ENCODE peak calls at places on chromosomes 6 and 20, in ten cellular contexts. Q is GM10248, I is mammary epithelial cell, J is cardiac muscle cell, M is uterus, P is HL-60, R is foreskin fibroblast, X is GM12864, S is neural crest cell, B is colonic mucosa. G is an unnamed sample.

GRCh38 chr6:151276112-151276745 is 36.5 kb downstream of the AKAP12 start:
- DNase-seq in Q (no peak), I (peak; percentile 57), J (no peak), M (no peak), P (no peak), R (peak; percentile 90), X (no peak), S (no peak), B (no peak), G (no peak)

GRCh38 chr20:47981242-47981641 is 196.0 kb upstream of the SULF2 start:
- DNase-seq in Q (no peak), I (no peak), J (no peak), M (no peak), P (no peak), R (no peak), X (no peak), S (no peak), B (no peak), G (no peak)

GRCh38 chr6:75524322-75524972 is 30.8 kb upstream of the FILIP1 start:
- DNase-seq in Q (no peak), I (no peak), J (no peak), M (no peak), P (no peak), R (peak; percentile 93), X (no peak), S (no peak), B (no peak), G (no peak)

GRCh38 chr6:158754738-158755137 is 64.4 kb downstream of the EZR start:
- DNase-seq in Q (no peak), I (no peak), J (no peak), M (no peak), P (no peak), R (no peak), X (no peak), S (no peak), B (no peak), G (no peak)

GRCh38 chr6:157647261-157647915 is 175.7 kb upstream of the SNX9 start:
- DNase-seq in Q (no peak), I (no peak), J (no peak), M (no peak), P (peak; percentile 96), R (no peak), X (no peak), S (no peak), B (no peak), G (no peak)

GRCh38 chr6:43122146-43122545 is 46.0 kb downstream of the PTK7 start:
- DNase-seq in Q (no peak), I (no peak), J (no peak), M (no peak), P (no peak), R (no peak), X (no peak), S (no peak), B (no peak), G (no peak)

GRCh38 chr6:36751091-36751490 is 53.5 kb downstream of the RAB44 start:
- DNase-seq in Q (no peak), I (peak; percentile 60), J (no peak), M (no peak), P (no peak), R (peak; percentile 29), X (no peak), S (no peak), B (no peak), G (no peak)

GRCh38 chr6:22600059-22600458 is 30.7 kb downstream of the HDGFL1 start:
- DNase-seq in Q (no peak), I (no peak), J (no peak), M (no peak), P (no peak), R (peak; percentile 36), X (no peak), S (no peak), B (no peak), G (no peak)

GRCh38 chr20:44400671-44401051 is 45.2 kb downstream of the HNF4A start:
- DNase-seq in Q (no peak), I (no peak), J (no peak), M (no peak), P (no peak), R (no peak), X (no peak), S (no peak), B (peak; percentile 35), G (no peak)

GRCh38 chr6:18465410-18466154 is 78.4 kb downstream of the RNF144B start:
- DNase-seq in Q (no peak), I (no peak), J (no peak), M (no peak), P (no peak), R (no peak), X (no peak), S (no peak), B (no peak), G (no peak)

GRCh38 chr20:31869942-31870702 is at the start of the genes DUSP15 and TTLL9:
- DNase-seq in Q (no peak), I (no peak), J (peak; percentile 68), M (no peak), P (no peak), R (peak; percentile 29), X (no peak), S (peak; percentile 65), B (peak; percentile 39), G (peak; percentile 26)

GRCh38 chr6:151652338-151652737 is 155.1 kb upstream of the ESR1 start:
- DNase-seq in Q (no peak), I (peak; percentile 66), J (no peak), M (no peak), P (no peak), R (no peak), X (no peak), S (no peak), B (no peak), G (no peak)

GRCh38 chr20:41086402-41087324 is 50.7 kb upstream of the PLCG1 start:
- DNase-seq in Q (no peak), I (peak; percentile 64), J (no peak), M (no peak), P (peak; percentile 27), R (no peak), X (no peak), S (no peak), B (no peak), G (no peak)

GRCh38 chr6:92196320-92196719 is 1223.0 kb downstream of the EPHA7 start:
- DNase-seq in Q (no peak), I (no peak), J (no peak), M (no peak), P (no peak), R (no peak), X (no peak), S (no peak), B (no peak), G (no peak)

GRCh38 chr6:167420858-167421766 is 96.2 kb downstream of the TTLL2 start:
- DNase-seq in Q (no peak), I (no peak), J (no peak), M (no peak), P (no peak), R (no peak), X (no peak), S (no peak), B (peak; percentile 94), G (peak; percentile 93)

GRCh38 chr6:77457720-77458349 is 5.5 kb downstream of the HTR1B start:
- DNase-seq in Q (peak; percentile 44), I (peak; percentile 75), J (peak; percentile 87), M (peak; percentile 20), P (peak; percentile 42), R (peak; percentile 96), X (no peak), S (peak; percentile 81), B (peak; percentile 59), G (peak; percentile 43)

GRCh38 chr20:2237059-2237458 is 58.7 kb upstream of the TGM3 start:
- DNase-seq in Q (no peak), I (peak; percentile 97), J (peak; percentile 3), M (no peak), P (peak; percentile 70), R (peak; percentile 99), X (no peak), S (no peak), B (peak; percentile 39), G (peak; percentile 34)
- TF ChIP-seq CTCF in Q (no peak), I (peak; percentile 65), J (peak; percentile 39), M (no peak), P (no peak), R (peak; percentile 26), X (no peak), S (no peak), B (no peak), G (no peak)

DNA sequence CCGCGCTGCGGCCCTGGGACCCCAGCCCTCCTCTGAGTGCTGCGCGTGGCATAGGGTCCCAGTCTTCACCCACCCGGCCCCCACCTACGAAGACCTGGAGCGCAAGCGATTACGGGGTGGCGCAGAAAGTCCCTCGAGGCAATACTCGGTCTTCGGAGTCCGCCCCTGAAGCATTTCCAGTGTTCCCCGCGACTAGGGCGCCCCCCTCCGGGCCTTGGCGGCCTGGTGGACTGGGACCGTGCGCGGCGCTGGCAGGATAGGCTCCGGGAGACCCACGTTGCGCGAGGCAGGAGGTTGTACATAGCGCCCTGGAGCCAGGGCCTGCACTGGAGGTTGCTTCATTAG is 640 bp upstream of the MAP3K5 start:
- DNase-seq in Q (peak; percentile 80), I (peak; percentile 83), J (peak; percentile 89), M (peak; percentile 93), P (peak; percentile 93), R (peak; percentile 96), X (peak; percentile 74), S (peak; percentile 75), B (peak; percentile 97), G (peak; percentile 96)
- TF ChIP-seq CTCF in Q (peak; percentile 93), I (peak; percentile 95), J (peak; percentile 90), M (peak; percentile 47), P (peak; percentile 38), R (peak; percentile 83), X (peak; percentile 78), S (peak; percentile 74), B (peak; percentile 86), G (peak; percentile 67)

DNA sequence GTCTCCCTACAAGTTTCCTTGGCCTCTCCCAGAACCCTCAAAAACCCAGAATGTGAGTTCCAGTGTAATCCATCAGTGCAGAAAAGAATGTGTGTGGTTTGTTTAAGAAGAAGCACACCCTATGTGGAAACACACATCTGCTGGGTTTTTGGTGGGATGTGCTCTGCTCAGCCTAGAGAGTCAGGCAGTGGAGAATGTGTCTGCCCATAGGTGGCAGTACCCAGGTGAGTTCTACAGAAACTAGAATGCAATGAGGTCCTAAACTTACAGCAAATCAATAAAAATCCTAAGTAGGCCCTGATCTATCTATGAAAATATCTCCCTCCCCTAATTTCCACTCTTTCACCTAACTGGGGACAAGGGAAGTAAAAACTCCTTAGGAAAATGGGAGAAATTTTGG is 437.3 kb downstream of the DHX35 start:
- DNase-seq in Q (no peak), I (no peak), J (no peak), M (no peak), P (no peak), R (no peak), X (no peak), S (no peak), B (no peak), G (no peak)
- TF ChIP-seq CTCF in Q (no peak), I (no peak), J (no peak), M (no peak), P (no peak), R (no peak), X (peak; percentile 23), S (no peak), B (no peak), G (no peak)

DNA sequence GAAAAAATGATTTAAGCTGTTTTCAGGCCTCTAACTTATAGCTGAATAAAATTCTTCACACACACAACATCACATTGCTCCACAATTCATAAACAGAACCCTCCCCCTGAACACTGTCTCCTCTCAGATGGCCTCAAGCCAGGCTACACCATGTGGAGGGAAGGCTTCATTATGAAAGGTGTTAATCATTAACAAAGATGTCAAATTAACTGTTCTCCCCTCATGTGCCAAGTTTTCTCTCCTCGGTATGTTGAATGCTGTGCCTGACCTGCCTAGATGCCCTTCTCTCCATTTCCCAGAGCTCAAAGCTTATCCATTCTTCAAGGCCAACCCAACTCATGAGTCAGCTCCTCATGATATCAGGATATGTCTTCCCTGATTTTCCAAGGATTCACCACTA is 210.4 kb downstream of the GMDS start:
- DNase-seq in Q (no peak), I (no peak), J (no peak), M (no peak), P (no peak), R (no peak), X (no peak), S (no peak), B (no peak), G (no peak)
- TF ChIP-seq CTCF in Q (no peak), I (no peak), J (no peak), M (no peak), P (no peak), R (no peak), X (no peak), S (no peak), B (no peak), G (no peak)